ENCODE peak calls at places on chromosomes 5 and 9, in ten cellular contexts. J is right lobe of liver, P is neural progenitor cell, G is PC-3, L is spleen, K is right atrium auricular region, I is IMR-90, Y is A673, U is heart right ventricle, V is tibial nerve. B is an unnamed sample. For H3K36me3, the result is how much of the 10 kb centered on the place peaks cover.

GRCh38 chr5:177116631-177117373 is 16.8 kb upstream of the NSD1 start:
- DNase-seq in J (peak), P (peak), G (no peak), L (peak), K (peak), I (peak), Y (peak), U (peak), V (peak), B (no peak)

GRCh38 chr5:71794061-71794695 is 75.1 kb downstream of the CARTPT start:
- DNase-seq in J (no peak), P (no peak), G (no peak), L (no peak), K (no peak), I (no peak), Y (no peak), U (no peak), V (no peak), B (no peak)

GRCh38 chr9:80074439-80074838 is 502.7 kb downstream of the TLE4 start:
- DNase-seq in J (no peak), P (no peak), G (no peak), L (no peak), K (no peak), I (no peak), Y (no peak), U (peak), V (no peak), B (no peak)

GRCh38 chr5:154267516-154267915 is 77.0 kb downstream of the GALNT10 start:
- DNase-seq in J (no peak), P (no peak), G (no peak), L (no peak), K (no peak), I (no peak), Y (no peak), U (no peak), V (no peak), B (no peak)

GRCh38 chr5:64210866-64211265 is 45.2 kb downstream of the RNF180 start:
- DNase-seq in J (no peak), P (no peak), G (peak), L (no peak), K (no peak), I (peak), Y (peak), U (no peak), V (no peak), B (no peak)

GRCh38 chr5:152634596-152634995 is 229.5 kb upstream of the NMUR2 start:
- DNase-seq in J (no peak), P (peak), G (no peak), L (no peak), K (no peak), I (no peak), Y (no peak), U (peak), V (no peak), B (no peak)

GRCh38 chr5:178460598-178461425 is 129.4 kb downstream of the COL23A1 start:
- DNase-seq in J (peak), P (peak), G (peak), L (peak), K (peak), I (peak), Y (peak), U (peak), V (peak), B (peak)

GRCh38 chr5:132100672-132101261 is 27.2 kb downstream of the CSF2 start:
- DNase-seq in J (no peak), P (no peak), G (no peak), L (peak), K (no peak), I (no peak), Y (no peak), U (no peak), V (no peak), B (peak)

GRCh38 chr9:108323615-108324014 is 532.2 kb downstream of the ACTL7B start:
- DNase-seq in J (no peak), P (no peak), G (peak), L (no peak), K (no peak), I (no peak), Y (no peak), U (no peak), V (no peak), B (no peak)

GRCh38 chr5:142065273-142065672 is 43.3 kb upstream of the NDFIP1 start:
- DNase-seq in J (no peak), P (peak), G (no peak), L (no peak), K (no peak), I (peak), Y (no peak), U (no peak), V (no peak), B (no peak)

GRCh38 chr9:91001146-91001611 is 199.6 kb downstream of the SYK start:
- DNase-seq in J (no peak), P (no peak), G (peak), L (no peak), K (no peak), I (peak), Y (peak), U (no peak), V (no peak), B (no peak)

GRCh38 chr5:143405063-143405746 is 1.7 kb upstream of the NR3C1 start:
- DNase-seq in J (peak), P (peak), G (peak), L (peak), K (peak), I (peak), Y (peak), U (peak), V (peak), B (peak)

GRCh38 chr9:69452110-69452780 is 127.2 kb downstream of the ENTREP1 start:
- DNase-seq in J (no peak), P (peak), G (no peak), L (no peak), K (no peak), I (no peak), Y (no peak), U (no peak), V (no peak), B (no peak)

GRCh38 chr9:123996731-123997421 is 14.7 kb upstream of the LHX2 start:
- DNase-seq in J (peak), P (peak), G (no peak), L (peak), K (no peak), I (no peak), Y (no peak), U (no peak), V (no peak), B (peak)

GRCh38 chr5:125961150-125961549 is 462.1 kb upstream of the GRAMD2B start:
- DNase-seq in J (no peak), P (no peak), G (no peak), L (no peak), K (no peak), I (no peak), Y (no peak), U (no peak), V (no peak), B (peak)

GRCh38 chr9:80062581-80062980 is 490.8 kb downstream of the TLE4 start:
- DNase-seq in J (no peak), P (no peak), G (no peak), L (no peak), K (no peak), I (no peak), Y (no peak), U (no peak), V (no peak), B (no peak)

GRCh38 chr9:6305954-6306563 is 22.1 kb upstream of the TPD52L3 start:
- DNase-seq in J (no peak), P (peak), G (peak), L (no peak), K (no peak), I (peak), Y (peak), U (no peak), V (no peak), B (peak)

GRCh38 chr9:94921072-94921471 is 194.6 kb downstream of the AOPEP start:
- DNase-seq in J (no peak), P (no peak), G (peak), L (no peak), K (no peak), I (peak), Y (no peak), U (no peak), V (no peak), B (no peak)

GRCh38 chr9:76528056-76528455 is 69.1 kb downstream of the GCNT1 start:
- DNase-seq in J (no peak), P (no peak), G (no peak), L (no peak), K (no peak), I (no peak), Y (no peak), U (no peak), V (no peak), B (no peak)

GRCh38 chr5:57738306-57738705 is 255.7 kb upstream of the ACTBL2 start:
- DNase-seq in J (no peak), P (peak), G (no peak), L (no peak), K (no peak), I (no peak), Y (no peak), U (no peak), V (no peak), B (no peak)

GRCh38 chr9:32384364-32385134 is at the start of gene ACO1:
- DNase-seq in J (peak), P (peak), G (peak), L (peak), K (peak), I (peak), Y (peak), U (peak), V (peak), B (peak)
- TF ChIP-seq CTCF in J (peak), P (peak), G (no peak), L (no peak), K (peak), I (no peak), Y (peak), U (no peak), V (no peak), B (no peak)

DNA sequence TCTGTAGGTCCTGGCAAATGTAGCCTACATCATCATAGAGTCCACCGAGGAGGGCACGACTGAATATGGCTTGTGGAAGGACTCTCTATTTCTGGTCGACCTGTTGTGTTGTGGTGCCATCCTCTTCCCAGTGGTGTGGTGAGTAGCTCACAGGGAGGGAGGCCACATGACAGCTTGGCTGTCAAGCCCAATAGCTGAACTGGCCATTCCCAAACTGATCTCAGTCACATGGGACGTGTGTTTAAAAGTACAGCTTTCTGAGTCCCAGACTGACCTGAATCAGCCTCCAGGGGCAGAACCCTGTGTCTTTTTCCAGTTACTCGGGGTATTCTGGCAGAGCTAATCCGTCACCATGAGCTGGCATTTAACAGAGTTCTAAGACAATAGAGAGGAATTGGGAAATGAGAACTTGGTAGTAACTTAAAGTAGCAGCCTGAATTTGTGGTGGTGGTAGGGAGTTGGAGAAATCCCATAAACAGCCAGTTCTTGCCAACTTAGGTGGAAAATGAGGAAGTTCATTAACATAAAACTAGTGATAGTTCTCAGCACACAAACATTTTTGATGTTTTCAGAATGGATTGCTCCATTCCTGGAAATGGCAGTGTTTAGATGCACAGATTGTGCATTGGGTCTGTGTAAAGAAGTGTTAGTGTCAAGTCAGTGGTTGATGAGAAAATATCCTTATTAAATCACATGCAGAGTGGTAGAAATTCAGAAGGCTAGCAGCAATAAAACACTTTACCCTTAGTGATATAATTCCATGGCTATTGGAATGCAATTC is 50.9 kb downstream of the GPR107 start:
- DNase-seq in J (no peak), P (no peak), G (no peak), L (no peak), K (no peak), I (no peak), Y (no peak), U (no peak), V (no peak), B (no peak)
- H3K36me3 ChIP-seq in J (under half), P (under half), G (under half), L (half or more), K (half or more), I (under half), Y (under half), U (under half), V (half or more), B (under half)

GRCh38 chr5:5584236-5584749 is 161.8 kb downstream of the ICE1 start:
- DNase-seq in J (no peak), P (no peak), G (no peak), L (no peak), K (no peak), I (no peak), Y (no peak), U (no peak), V (no peak), B (no peak)

GRCh38 chr5:5584751-5585150 is 162.3 kb downstream of the ICE1 start:
- DNase-seq in J (no peak), P (no peak), G (no peak), L (no peak), K (no peak), I (no peak), Y (no peak), U (no peak), V (no peak), B (no peak)

GRCh38 chr5:5587474-5587873 is 165.0 kb downstream of the ICE1 start:
- DNase-seq in J (no peak), P (no peak), G (no peak), L (no peak), K (no peak), I (no peak), Y (no peak), U (no peak), V (no peak), B (no peak)

GRCh38 chr5:5583832-5584231 is 161.4 kb downstream of the ICE1 start:
- DNase-seq in J (no peak), P (no peak), G (no peak), L (no peak), K (no peak), I (no peak), Y (no peak), U (no peak), V (no peak), B (no peak)

DNA sequence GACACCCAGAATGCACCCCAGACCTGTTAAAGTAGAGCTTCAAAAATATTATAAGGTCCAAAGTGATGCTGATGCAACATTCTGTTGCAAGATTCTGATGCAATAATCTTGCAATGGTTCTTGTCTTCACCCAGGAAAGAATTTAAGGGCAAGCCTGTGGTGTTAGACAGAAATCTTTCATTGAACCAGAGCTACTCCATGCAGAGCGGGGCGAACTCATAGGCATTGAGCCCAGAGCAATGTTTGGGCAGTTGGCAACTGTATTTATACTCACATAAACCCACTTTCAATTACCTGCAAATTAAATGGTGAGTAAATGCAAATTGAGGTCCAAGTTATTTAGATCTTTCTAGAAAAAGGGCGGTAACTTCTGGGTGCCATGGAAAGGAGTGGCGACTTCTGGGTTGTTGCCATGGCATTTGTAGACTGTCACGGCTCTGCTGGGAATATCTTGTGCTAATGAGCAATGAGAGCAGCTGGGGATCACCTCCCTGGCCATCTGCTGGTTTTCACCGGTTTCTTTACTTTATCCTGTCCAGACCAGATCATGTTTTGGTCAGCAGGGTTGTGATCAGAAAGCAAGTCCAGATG is 163.4 kb downstream of the ICE1 start:
- DNase-seq in J (no peak), P (no peak), G (no peak), L (no peak), K (no peak), I (no peak), Y (peak), U (no peak), V (no peak), B (no peak)
- H3K4me3 ChIP-seq in J (no peak), P (no peak), G (no peak), L (no peak), K (no peak), I (no peak), Y (no peak), U (no peak), V (no peak), B (no peak)

GRCh38 chr5:5340206-5340729 is 82.2 kb upstream of the ICE1 start:
- DNase-seq in J (no peak), P (peak), G (peak), L (no peak), K (peak), I (peak), Y (peak), U (peak), V (peak), B (no peak)
- TF ChIP-seq CTCF in J (peak), P (peak), G (peak), L (no peak), K (peak), I (peak), Y (peak), U (peak), V (peak), B (no peak)

GRCh38 chr5:170078931-170079330 is 26.8 kb upstream of the FOXI1 start:
- DNase-seq in J (no peak), P (no peak), G (no peak), L (no peak), K (no peak), I (no peak), Y (no peak), U (no peak), V (no peak), B (no peak)

GRCh38 chr5:170078458-170078857 is 27.2 kb upstream of the FOXI1 start:
- DNase-seq in J (no peak), P (no peak), G (no peak), L (no peak), K (no peak), I (no peak), Y (no peak), U (no peak), V (no peak), B (no peak)

GRCh38 chr5:170076211-170076610 is 29.5 kb upstream of the FOXI1 start:
- DNase-seq in J (no peak), P (no peak), G (no peak), L (no peak), K (no peak), I (no peak), Y (no peak), U (no peak), V (no peak), B (no peak)

GRCh38 chr5:170077526-170077925 is 28.2 kb upstream of the FOXI1 start:
- DNase-seq in J (no peak), P (no peak), G (no peak), L (no peak), K (no peak), I (no peak), Y (no peak), U (no peak), V (no peak), B (no peak)

GRCh38 chr5:170076707-170077106 is 29.0 kb upstream of the FOXI1 start:
- DNase-seq in J (no peak), P (no peak), G (no peak), L (no peak), K (no peak), I (no peak), Y (no peak), U (no peak), V (no peak), B (no peak)
- H3K36me3 ChIP-seq in J (under half), P (under half), G (under half), L (half or more), K (under half), I (under half), Y (under half), U (under half), V (under half), B (under half)

GRCh38 chr9:120787906-120788305 is 5.3 kb downstream of the FBXW2 start:
- DNase-seq in J (no peak), P (no peak), G (no peak), L (no peak), K (no peak), I (no peak), Y (no peak), U (no peak), V (no peak), B (no peak)

GRCh38 chr9:120792898-120793765 is at the start of gene FBXW2:
- DNase-seq in J (peak), P (peak), G (peak), L (peak), K (peak), I (peak), Y (peak), U (peak), V (peak), B (peak)

GRCh38 chr9:120791161-120791560 is 2.1 kb downstream of the FBXW2 start:
- DNase-seq in J (no peak), P (no peak), G (peak), L (no peak), K (no peak), I (no peak), Y (no peak), U (no peak), V (no peak), B (no peak)
- H3K4me3 ChIP-seq in J (no peak), P (no peak), G (peak), L (no peak), K (no peak), I (no peak), Y (no peak), U (no peak), V (no peak), B (no peak)

DNA sequence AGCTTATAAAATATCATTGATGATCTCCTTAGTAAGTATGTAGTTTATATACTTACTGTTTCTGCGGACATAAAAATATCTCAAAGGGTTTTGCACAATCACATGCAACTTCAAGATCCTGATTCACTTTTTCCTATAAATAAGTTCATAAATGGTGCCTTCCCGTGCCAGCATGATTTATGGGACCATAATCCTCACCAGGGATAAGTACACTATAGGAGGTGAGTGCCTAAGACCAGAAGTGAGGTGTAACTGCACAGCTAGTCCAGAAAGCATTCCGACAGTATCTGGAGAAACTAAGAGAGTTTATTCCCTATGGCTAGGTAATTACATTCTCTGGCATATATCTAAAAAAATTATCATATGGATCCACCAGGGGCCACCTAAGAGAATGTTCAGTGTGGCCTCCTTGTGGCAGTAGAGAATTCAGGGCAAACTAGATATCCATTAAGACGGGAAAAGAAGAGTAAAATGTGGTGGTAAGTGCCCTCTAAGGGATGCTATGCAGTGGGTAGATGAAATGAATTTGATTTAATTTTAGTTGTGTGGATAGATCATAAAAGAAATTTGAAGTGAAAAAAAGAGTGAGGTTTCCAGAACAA is 402.5 kb upstream of the SLC24A2 start:
- DNase-seq in J (no peak), P (no peak), G (peak), L (no peak), K (no peak), I (no peak), Y (no peak), U (no peak), V (no peak), B (no peak)
- TF ChIP-seq CTCF in J (no peak), P (no peak), G (peak), L (no peak), K (no peak), I (peak), Y (peak), U (no peak), V (no peak), B (no peak)

DNA sequence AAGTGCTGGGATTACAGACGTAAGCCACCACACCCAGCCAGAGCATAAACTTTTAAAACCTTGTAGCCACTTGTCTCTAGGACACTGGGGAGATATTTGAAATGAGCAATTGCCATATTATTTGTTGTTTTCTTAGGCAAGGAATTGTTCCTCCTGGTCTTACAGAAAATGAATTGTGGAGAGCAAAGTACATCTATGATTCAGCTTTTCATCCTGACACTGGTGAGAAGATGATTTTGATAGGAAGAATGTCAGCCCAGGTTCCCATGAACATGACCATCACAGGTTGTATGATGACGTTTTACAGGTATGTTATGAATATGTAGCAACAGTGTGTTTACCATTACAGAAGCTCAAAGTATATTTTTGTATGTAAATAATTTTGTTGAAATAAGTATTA is 30.5 kb downstream of the SFXN1 start:
- DNase-seq in J (no peak), P (no peak), G (no peak), L (no peak), K (no peak), I (no peak), Y (no peak), U (no peak), V (no peak), B (no peak)
- H3K36me3 ChIP-seq in J (half or more), P (under half), G (under half), L (half or more), K (under half), I (under half), Y (under half), U (under half), V (half or more), B (under half)

B was measured in GM06990.